ENCODE peak calls at places on chromosomes 1 and 21, in six cellular contexts. S is transverse colon, A is breast epithelium, T is esophagus muscularis mucosa, L is GM12878, W is HL-60. Y is an unnamed sample.

GRCh38 chr1:164823486-164824279 is 264.7 kb downstream of the PBX1 start:
- DNase-seq in S (peak; percentile 27), A (no peak), T (no peak), L (no peak), W (no peak), Y (no peak)

GRCh38 chr1:18667333-18667732 is 36.7 kb downstream of the PAX7 start:
- DNase-seq in S (no peak), A (no peak), T (no peak), L (no peak), W (no peak), Y (no peak)

GRCh38 chr1:164495915-164496314 is 63.1 kb upstream of the PBX1 start:
- DNase-seq in S (no peak), A (no peak), T (no peak), L (no peak), W (no peak), Y (no peak)

GRCh38 chr21:43012596-43012995 is 38.2 kb downstream of the PKNOX1 start:
- DNase-seq in S (no peak), A (no peak), T (no peak), L (no peak), W (no peak), Y (no peak)

GRCh38 chr1:71196685-71197084 is 115.8 kb upstream of the ZRANB2 start:
- DNase-seq in S (no peak), A (no peak), T (no peak), L (no peak), W (no peak), Y (peak; percentile 16)

GRCh38 chr1:11147371-11147770 is 41.8 kb upstream of the ANGPTL7 start:
- DNase-seq in S (no peak), A (peak; percentile 30), T (no peak), L (no peak), W (no peak), Y (peak; percentile 67)

GRCh38 chr1:183567584-183567983 is 22.7 kb downstream of the NCF2 start:
- DNase-seq in S (peak; percentile 63), A (peak; percentile 35), T (no peak), L (peak; percentile 17), W (peak; percentile 90), Y (no peak)

GRCh38 chr1:168320149-168320548 is 39.5 kb downstream of the TBX19 start:
- DNase-seq in S (no peak), A (no peak), T (no peak), L (no peak), W (no peak), Y (no peak)

GRCh38 chr1:20721117-20722061 is 3.6 kb upstream of the KIF17 start:
- DNase-seq in S (peak; percentile 5), A (no peak), T (no peak), L (no peak), W (no peak), Y (no peak)

GRCh38 chr1:184832517-184832916 is 77.9 kb upstream of the EDEM3 start:
- DNase-seq in S (no peak), A (no peak), T (no peak), L (no peak), W (no peak), Y (no peak)

GRCh38 chr1:193707271-193708015 is 521.0 kb upstream of the B3GALT2 start:
- DNase-seq in S (no peak), A (no peak), T (no peak), L (no peak), W (no peak), Y (peak; percentile 13)

GRCh38 chr1:31937300-31938183 is 626 bp downstream of the PTP4A2 start:
- DNase-seq in S (peak; percentile 82), A (peak; percentile 69), T (peak; percentile 96), L (no peak), W (peak; percentile 66), Y (peak; percentile 60)

GRCh38 chr1:246602194-246602593 is 35.9 kb downstream of the CNST start:
- DNase-seq in S (no peak), A (no peak), T (no peak), L (no peak), W (no peak), Y (no peak)

GRCh38 chr21:25862596-25862995 is 127.8 kb downstream of the GABPA start:
- DNase-seq in S (no peak), A (no peak), T (no peak), L (no peak), W (peak; percentile 42), Y (no peak)

GRCh38 chr1:167454304-167454928 is 63.9 kb downstream of the CD247 start:
- DNase-seq in S (no peak), A (no peak), T (no peak), L (no peak), W (no peak), Y (peak; percentile 9)

DNA sequence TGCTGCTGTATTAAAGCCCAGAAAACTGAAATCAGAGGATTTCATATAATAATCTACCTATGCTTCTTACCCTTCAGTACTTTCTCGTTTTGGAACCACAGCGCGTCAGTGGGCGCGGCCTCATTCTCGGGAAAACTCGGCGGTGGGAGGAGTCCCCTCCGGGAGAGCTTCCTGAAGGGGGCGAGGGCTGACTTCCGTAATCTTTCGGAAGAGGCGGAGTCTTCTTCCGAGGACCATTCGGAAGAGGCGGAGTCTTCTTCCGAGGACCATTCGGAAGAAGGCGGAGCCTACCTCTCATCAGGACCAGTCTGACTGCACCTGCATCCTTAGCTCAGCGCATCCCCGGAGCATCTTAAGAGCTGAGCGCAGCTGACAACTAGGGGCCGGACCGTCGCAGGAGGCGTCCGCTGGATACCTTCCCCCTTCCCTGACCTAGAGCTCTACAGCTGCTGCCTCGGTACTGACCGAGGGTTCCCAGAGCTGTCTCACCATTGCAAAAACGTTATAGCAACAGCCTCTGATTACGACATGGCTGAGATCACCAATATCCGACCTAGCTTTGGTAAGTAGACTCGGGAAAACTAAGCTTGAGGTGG is at the start of gene SYT11:
- DNase-seq in S (peak; percentile 96), A (peak; percentile 94), T (peak; percentile 98), L (peak; percentile 91), W (peak; percentile 96), Y (peak; percentile 95)
- TF ChIP-seq POLR2AphosphoS5 in S (no peak), A (no peak), T (peak; percentile 30), L (no peak), W (no peak), Y (no peak)

DNA sequence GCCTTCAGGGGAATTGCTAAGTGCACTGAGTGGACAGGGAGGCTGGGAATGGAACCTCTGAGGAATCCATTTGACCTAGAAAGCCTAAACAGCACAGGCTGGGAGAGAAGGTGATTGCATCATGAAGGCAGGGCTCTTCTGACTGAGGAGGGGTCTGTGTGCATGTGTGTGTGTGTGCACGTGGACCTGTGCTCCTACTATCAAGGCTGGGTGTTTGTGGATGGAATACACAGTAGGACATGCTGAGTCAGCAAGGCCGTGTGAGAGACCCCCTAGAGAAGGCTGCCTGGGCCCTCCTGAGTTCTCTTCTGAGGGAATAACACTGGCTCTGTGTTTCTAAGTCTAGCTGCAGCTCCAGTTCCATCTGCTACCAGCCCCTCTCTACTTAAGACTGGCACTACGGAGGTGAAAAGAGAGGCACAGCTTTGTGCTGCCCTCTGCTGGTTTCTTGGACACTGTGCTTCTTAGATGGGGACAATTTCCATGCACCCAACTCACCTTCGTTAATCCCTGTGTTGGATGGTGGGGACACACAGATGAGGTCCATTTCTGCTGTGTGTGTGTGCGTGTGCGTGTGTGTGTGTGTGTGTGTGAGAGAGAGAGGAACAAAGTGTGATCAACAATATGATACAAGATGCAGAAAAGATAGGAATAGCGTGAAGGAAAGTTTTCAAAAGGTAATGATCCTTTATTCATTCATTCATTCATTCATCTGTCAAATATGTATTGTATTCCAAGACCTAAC is 6.2 kb upstream of the EFCAB14 start:
- DNase-seq in S (peak; percentile 77), A (peak; percentile 43), T (no peak), L (peak; percentile 16), W (peak; percentile 69), Y (peak; percentile 82)
- TF ChIP-seq POLR2AphosphoS5 in S (no peak), A (no peak), T (no peak), L (no peak), W (no peak), Y (no peak)

GRCh38 chr1:6491480-6491962 is at the start of gene PLEKHG5:
- DNase-seq in S (no peak), A (no peak), T (no peak), L (no peak), W (no peak), Y (peak; percentile 81)
- TF ChIP-seq POLR2AphosphoS5 in S (no peak), A (no peak), T (no peak), L (no peak), W (no peak), Y (peak; percentile 74)

GRCh38 chr1:234484991-234485739 is 6.2 kb upstream of the TARBP1 start:
- DNase-seq in S (no peak), A (no peak), T (no peak), L (no peak), W (no peak), Y (no peak)

GRCh38 chr1:234489692-234490065 is 10.7 kb upstream of the TARBP1 start:
- DNase-seq in S (no peak), A (no peak), T (no peak), L (no peak), W (no peak), Y (no peak)

GRCh38 chr1:234488054-234488953 is 9.3 kb upstream of the TARBP1 start:
- DNase-seq in S (no peak), A (no peak), T (no peak), L (no peak), W (no peak), Y (no peak)

GRCh38 chr1:234488954-234489691 is 10.1 kb upstream of the TARBP1 start:
- DNase-seq in S (no peak), A (no peak), T (no peak), L (no peak), W (no peak), Y (no peak)

GRCh38 chr1:234486858-234487830 is 8.2 kb upstream of the TARBP1 start:
- DNase-seq in S (peak; percentile 35), A (peak; percentile 48), T (no peak), L (no peak), W (peak; percentile 60), Y (peak; percentile 84)
- TF ChIP-seq POLR2AphosphoS5 in S (no peak), A (peak; percentile 6), T (peak; percentile 32), L (no peak), W (no peak), Y (no peak)

DNA sequence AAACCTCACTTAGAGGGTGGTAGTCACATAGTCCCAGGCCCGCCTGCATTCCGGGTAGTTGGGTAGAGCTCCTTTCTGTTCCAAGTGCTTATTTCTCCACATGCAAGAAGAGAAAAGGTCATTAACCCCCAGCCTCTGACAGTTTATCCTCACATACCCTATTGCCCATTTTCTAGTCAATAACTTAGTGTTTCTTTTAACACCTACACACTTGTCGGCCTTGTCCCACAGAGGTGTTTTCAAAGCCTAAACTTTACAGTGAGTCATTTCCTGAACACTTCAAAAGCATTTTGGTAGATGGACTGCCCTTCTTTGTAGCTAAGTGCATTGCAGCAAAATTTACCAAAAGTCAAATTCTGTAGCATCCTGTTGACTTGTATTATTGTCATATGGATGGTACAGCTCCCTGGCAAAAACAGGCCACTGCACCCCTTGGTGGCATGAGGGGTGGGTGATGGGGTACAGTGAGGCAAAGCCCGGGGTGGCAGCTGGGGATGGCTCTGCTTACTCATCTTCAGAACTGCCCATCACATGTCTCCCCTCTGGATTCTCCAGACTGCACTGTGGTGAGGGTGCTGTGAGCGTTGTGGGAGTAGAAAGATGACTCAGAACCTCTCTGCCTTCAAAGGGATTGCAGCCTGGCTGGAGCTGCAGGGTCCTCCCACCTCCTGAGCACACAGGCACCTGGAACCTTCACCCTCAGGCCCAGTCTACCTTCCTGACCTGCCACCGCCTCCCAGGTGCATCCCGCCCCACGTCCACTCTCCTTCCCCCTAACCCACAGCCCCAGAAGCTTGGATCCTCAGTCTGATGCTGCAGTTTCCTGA is 45.8 kb upstream of the DMRTB1 start:
- DNase-seq in S (no peak), A (no peak), T (no peak), L (peak; percentile 60), W (no peak), Y (no peak)
- TF ChIP-seq POLR2AphosphoS5 in S (no peak), A (no peak), T (no peak), L (no peak), W (no peak), Y (no peak)

GRCh38 chr1:179025975-179026812 is 500 bp downstream of the FAM20B start:
- DNase-seq in S (peak; percentile 87), A (peak; percentile 32), T (no peak), L (no peak), W (peak; percentile 72), Y (peak; percentile 52)
- TF ChIP-seq POLR2AphosphoS5 in S (peak; percentile 74), A (peak; percentile 32), T (peak; percentile 62), L (no peak), W (peak; percentile 58), Y (peak; percentile 16)

Y was measured in endothelial cell of umbilical vein.